ENCODE peak calls at places on chromosomes 5 and 9, in eight cellular contexts. F, I, K, S, C, Q, J and M are unnamed samples.

GRCh38 chr9:101977614-101978210 is 239.3 kb upstream of the GRIN3A start:
- DNase-seq in F (no peak), I (peak), K (no peak), S (peak), C (no peak), Q (peak), J (no peak), M (no peak)

GRCh38 chr5:64417390-64417789 is 88.4 kb upstream of the RGS7BP start:
- DNase-seq in F (no peak), I (no peak), K (no peak), S (peak), C (no peak), Q (no peak), J (no peak), M (no peak)

GRCh38 chr5:90932052-90932699 is 373.6 kb downstream of the ADGRV1 start:
- DNase-seq in F (peak), I (peak), K (peak), S (peak), C (no peak), Q (peak), J (no peak), M (peak)

GRCh38 chr5:82364497-82364896 is 86.3 kb upstream of the RPS23 start:
- DNase-seq in F (no peak), I (peak), K (peak), S (peak), C (no peak), Q (peak), J (no peak), M (no peak)

GRCh38 chr9:102950341-102950740 is 44.8 kb upstream of the CYLC2 start:
- DNase-seq in F (no peak), I (no peak), K (no peak), S (no peak), C (no peak), Q (no peak), J (no peak), M (no peak)

GRCh38 chr5:133304707-133305216 is 252.9 kb downstream of the HSPA4 start:
- DNase-seq in F (no peak), I (no peak), K (no peak), S (no peak), C (no peak), Q (no peak), J (no peak), M (no peak)

GRCh38 chr5:113266227-113266912 is 168.4 kb downstream of the TSSK1B start:
- DNase-seq in F (no peak), I (no peak), K (no peak), S (peak), C (no peak), Q (no peak), J (no peak), M (no peak)

GRCh38 chr9:132990781-132991180 is 12.3 kb downstream of the GFI1B start:
- DNase-seq in F (no peak), I (no peak), K (no peak), S (no peak), C (no peak), Q (no peak), J (no peak), M (no peak)

GRCh38 chr5:80164799-80165198 is 91.0 kb downstream of the SERINC5 start:
- DNase-seq in F (no peak), I (no peak), K (no peak), S (no peak), C (no peak), Q (no peak), J (no peak), M (no peak)

GRCh38 chr9:73643379-73644013 is 491.8 kb downstream of the ANXA1 start:
- DNase-seq in F (no peak), I (peak), K (peak), S (no peak), C (no peak), Q (no peak), J (no peak), M (no peak)

GRCh38 chr5:27315541-27316282 is 277.3 kb upstream of the CDH9 start:
- DNase-seq in F (no peak), I (peak), K (no peak), S (no peak), C (no peak), Q (peak), J (no peak), M (no peak)

GRCh38 chr5:13403351-13403750 is 541.1 kb downstream of the DNAH5 start:
- DNase-seq in F (no peak), I (no peak), K (no peak), S (no peak), C (no peak), Q (no peak), J (no peak), M (no peak)

GRCh38 chr9:34417734-34418133 is 40.6 kb downstream of the FAM219A start:
- DNase-seq in F (no peak), I (no peak), K (no peak), S (peak), C (no peak), Q (no peak), J (no peak), M (no peak)

GRCh38 chr9:107036367-107036766 is 173.4 kb downstream of the ZNF462 start:
- DNase-seq in F (no peak), I (no peak), K (no peak), S (peak), C (no peak), Q (no peak), J (no peak), M (no peak)

GRCh38 chr9:83956288-83957028 is 23.6 kb downstream of the HNRNPK start:
- DNase-seq in F (peak), I (peak), K (no peak), S (peak), C (peak), Q (no peak), J (peak), M (peak)

GRCh38 chr9:121217609-121218292 is 16.1 kb upstream of the RAB14 start:
- DNase-seq in F (no peak), I (no peak), K (no peak), S (no peak), C (no peak), Q (peak), J (no peak), M (no peak)

GRCh38 chr5:127428748-127429147 is 88.7 kb upstream of the PRRC1 start:
- DNase-seq in F (no peak), I (no peak), K (no peak), S (no peak), C (no peak), Q (no peak), J (no peak), M (no peak)

GRCh38 chr5:98275980-98276379 is 497.5 kb upstream of the RGMB start:
- DNase-seq in F (no peak), I (no peak), K (no peak), S (no peak), C (no peak), Q (no peak), J (no peak), M (no peak)

GRCh38 chr9:133968428-133968827 is 23.7 kb downstream of the VAV2 start:
- DNase-seq in F (no peak), I (no peak), K (no peak), S (no peak), C (no peak), Q (no peak), J (no peak), M (no peak)

GRCh38 chr5:126000533-126000932 is 422.7 kb upstream of the GRAMD2B start:
- DNase-seq in F (no peak), I (no peak), K (no peak), S (peak), C (no peak), Q (no peak), J (no peak), M (no peak)

GRCh38 chr9:111008148-111009075 is 29.9 kb downstream of the LPAR1 start:
- DNase-seq in F (no peak), I (no peak), K (no peak), S (no peak), C (no peak), Q (no peak), J (no peak), M (no peak)

GRCh38 chr5:150155258-150156032 is at the start of gene PDGFRB:
- DNase-seq in F (no peak), I (peak), K (peak), S (peak), C (peak), Q (peak), J (peak), M (peak)

GRCh38 chr5:32679218-32679617 is 31.9 kb upstream of the NPR3 start:
- DNase-seq in F (no peak), I (peak), K (no peak), S (no peak), C (no peak), Q (no peak), J (no peak), M (no peak)